ENCODE peak calls at places on chromosomes 16 and 17, in four cellular contexts. One of them, this sample, is unnamed.

GRCh38 chr17:7586673-7587419 is 3.0 kb downstream of the SOX15 start:
- DNase-seq in fibroblast of pulmonary artery: no peak
- DNase-seq in AG04450: no peak
- DNase-seq in uterus: no peak
- DNase-seq in this sample: no peak

GRCh38 chr17:15279011-15279477 is 13.9 kb upstream of the PMP22 start:
- DNase-seq in AG04450: peak; percentile 78
- DNase-seq in fibroblast of pulmonary artery: peak; percentile 47
- DNase-seq in uterus: no peak
- DNase-seq in this sample: peak; percentile 81

GRCh38 chr16:53090591-53091507 is 36.1 kb downstream of the CHD9 start:
- DNase-seq in fibroblast of pulmonary artery: peak; percentile 100
- DNase-seq in AG04450: peak; percentile 96
- DNase-seq in uterus: peak; percentile 98
- DNase-seq in this sample: no peak

GRCh38 chr17:39104657-39105056 is 46.8 kb downstream of the PLXDC1 start:
- DNase-seq in uterus: no peak
- DNase-seq in fibroblast of pulmonary artery: no peak
- DNase-seq in AG04450: no peak
- DNase-seq in this sample: no peak

GRCh38 chr17:66348605-66349165 is 46.3 kb downstream of the PRKCA start:
- DNase-seq in uterus: peak; percentile 68
- DNase-seq in AG04450: peak; percentile 62
- DNase-seq in fibroblast of pulmonary artery: peak; percentile 77
- DNase-seq in this sample: peak; percentile 76

GRCh38 chr16:29315916-29316517 is 90.5 kb downstream of the NPIPB11 start:
- DNase-seq in fibroblast of pulmonary artery: no peak
- DNase-seq in AG04450: no peak
- DNase-seq in uterus: no peak
- DNase-seq in this sample: no peak

GRCh38 chr17:40841246-40841645 is 18.8 kb upstream of the KRT10 start:
- DNase-seq in uterus: no peak
- DNase-seq in AG04450: no peak
- DNase-seq in fibroblast of pulmonary artery: no peak
- DNase-seq in this sample: no peak

GRCh38 chr17:33973491-33973890 is 281.6 kb upstream of the CCL2 start:
- DNase-seq in fibroblast of pulmonary artery: no peak
- DNase-seq in uterus: no peak
- DNase-seq in AG04450: no peak
- DNase-seq in this sample: no peak

GRCh38 chr17:37025241-37025640 is 76.5 kb downstream of the AATF start:
- DNase-seq in fibroblast of pulmonary artery: no peak
- DNase-seq in AG04450: no peak
- DNase-seq in uterus: no peak
- DNase-seq in this sample: no peak

GRCh38 chr17:61279476-61280145 is 120.0 kb upstream of the TBX2 start:
- DNase-seq in uterus: no peak
- DNase-seq in AG04450: no peak
- DNase-seq in fibroblast of pulmonary artery: no peak
- DNase-seq in this sample: no peak

GRCh38 chr16:79269211-79269863 is 331.2 kb downstream of the MAF start:
- DNase-seq in AG04450: no peak
- DNase-seq in fibroblast of pulmonary artery: no peak
- DNase-seq in uterus: no peak
- DNase-seq in this sample: no peak

GRCh38 chr16:56988161-56988947 is 1.0 kb upstream of the NLRC5 start:
- DNase-seq in fibroblast of pulmonary artery: no peak
- DNase-seq in uterus: no peak
- DNase-seq in AG04450: no peak
- DNase-seq in this sample: no peak

DNA sequence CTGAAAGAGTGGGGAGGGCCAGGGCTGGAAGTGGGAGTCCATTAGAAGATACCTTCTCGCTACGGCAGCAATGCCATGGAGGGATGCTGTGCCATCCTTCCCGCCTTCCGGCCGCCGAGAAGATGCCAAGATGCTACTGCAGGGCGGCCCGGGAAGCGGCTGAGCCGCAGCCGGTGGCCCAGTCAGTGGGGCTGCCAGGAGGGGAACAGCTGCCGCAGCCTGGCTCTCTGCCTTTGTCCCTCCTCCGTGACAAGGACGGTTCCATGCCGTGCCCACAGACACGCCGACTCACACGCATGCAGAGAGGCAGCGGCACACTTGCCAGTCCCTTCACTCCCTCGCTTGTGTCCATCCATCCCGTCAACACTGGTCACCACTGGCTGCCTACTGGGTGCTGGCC is 20.2 kb upstream of the NCBP3 start:
- DNase-seq in fibroblast of pulmonary artery: no peak
- DNase-seq in AG04450: no peak
- DNase-seq in uterus: no peak
- DNase-seq in this sample: no peak
- H3K4me3 ChIP-seq in fibroblast of pulmonary artery: no peak overlapping the region
- H3K4me3 ChIP-seq in AG04450: no peak overlapping the region
- H3K4me3 ChIP-seq in uterus: no peak overlapping the region
- H3K4me3 ChIP-seq in this sample: no peak overlapping the region

GRCh38 chr16:5412721-5413120 is 315.1 kb upstream of the EEF2KMT start:
- DNase-seq in fibroblast of pulmonary artery: no peak
- DNase-seq in uterus: no peak
- DNase-seq in AG04450: no peak
- DNase-seq in this sample: no peak

GRCh38 chr16:5416013-5416412 is 318.4 kb upstream of the EEF2KMT start:
- DNase-seq in AG04450: no peak
- DNase-seq in fibroblast of pulmonary artery: no peak
- DNase-seq in uterus: no peak
- DNase-seq in this sample: no peak

GRCh38 chr16:5415123-5415522 is 317.5 kb upstream of the EEF2KMT start:
- DNase-seq in AG04450: no peak
- DNase-seq in uterus: no peak
- DNase-seq in fibroblast of pulmonary artery: no peak
- DNase-seq in this sample: no peak
- TF ChIP-seq CTCF in AG04450: no peak
- TF ChIP-seq CTCF in uterus: no peak
- TF ChIP-seq CTCF in fibroblast of pulmonary artery: no peak
- TF ChIP-seq CTCF in this sample: no peak

GRCh38 chr17:64728041-64728695 is 66.1 kb upstream of the SMURF2 start:
- DNase-seq in uterus: no peak
- DNase-seq in AG04450: no peak
- DNase-seq in fibroblast of pulmonary artery: peak; percentile 27
- DNase-seq in this sample: no peak
- H3K4me3 ChIP-seq in uterus: no peak overlapping the region
- H3K4me3 ChIP-seq in AG04450: no peak overlapping the region
- H3K4me3 ChIP-seq in fibroblast of pulmonary artery: no peak overlapping the region
- H3K4me3 ChIP-seq in this sample: no peak overlapping the region

DNA sequence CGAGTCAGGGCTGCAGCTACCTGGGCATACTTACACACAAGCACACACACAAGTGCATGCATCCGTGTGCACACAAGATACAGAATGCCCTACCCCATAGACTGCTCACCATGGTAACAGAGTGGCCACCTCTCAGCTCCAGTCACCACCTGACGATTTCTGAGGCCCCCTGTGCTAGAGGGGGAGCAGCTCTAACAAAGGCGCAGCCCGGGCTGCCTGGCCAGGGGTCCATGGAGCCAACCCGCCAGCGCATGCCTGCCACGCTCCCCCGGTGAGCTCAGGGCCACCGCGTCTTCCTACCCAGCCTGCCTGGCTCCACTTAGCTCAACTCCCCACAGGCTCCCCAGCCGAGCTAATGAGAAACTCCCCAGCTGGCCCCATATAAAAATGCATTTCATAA is 75.5 kb downstream of the ZNF423 start:
- DNase-seq in fibroblast of pulmonary artery: no peak
- DNase-seq in AG04450: no peak
- DNase-seq in uterus: no peak
- DNase-seq in this sample: no peak
- TF ChIP-seq CTCF in fibroblast of pulmonary artery: no peak
- TF ChIP-seq CTCF in AG04450: no peak
- TF ChIP-seq CTCF in uterus: no peak
- TF ChIP-seq CTCF in this sample: no peak

DNA sequence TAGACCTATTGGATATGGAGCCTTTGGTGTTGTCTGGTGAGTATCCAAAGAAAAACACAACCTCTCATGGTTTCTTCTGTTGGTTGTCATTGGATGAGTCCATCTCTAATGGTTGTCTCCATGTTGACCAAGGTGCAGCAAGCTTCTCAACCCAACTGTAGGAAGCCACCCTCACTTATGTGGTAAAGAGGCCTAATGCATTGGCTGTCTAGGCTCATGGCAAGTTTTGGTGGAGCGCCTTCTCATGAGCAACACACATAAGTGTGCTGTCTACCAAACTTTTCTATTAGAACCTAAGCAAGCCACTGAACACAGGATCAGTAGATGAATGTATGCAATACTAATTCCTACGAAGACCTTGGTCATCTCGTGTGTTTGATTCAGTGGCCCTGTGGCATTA is 819 bp downstream of the NLK start:
- DNase-seq in fibroblast of pulmonary artery: no peak
- DNase-seq in AG04450: no peak
- DNase-seq in uterus: no peak
- DNase-seq in this sample: no peak
- H3K4me3 ChIP-seq in fibroblast of pulmonary artery: peak overlapping the region; percentile 80
- H3K4me3 ChIP-seq in AG04450: peak overlapping the region; percentile 81
- H3K4me3 ChIP-seq in uterus: no peak overlapping the region
- H3K4me3 ChIP-seq in this sample: no peak overlapping the region